ENCODE peak calls at places on chromosomes 2 and 18, in five cellular contexts. L is left ventricle myocardium inferior; M is heart left ventricle; D is body of pancreas; P is naive thymus-derived CD4-positive, alpha-beta T cell. G is an unnamed sample.

GRCh38 chr18:72360628-72361027 is 183.5 kb downstream of the CBLN2 start:
- DNase-seq in L (no peak), M (no peak), D (no peak), P (no peak), G (no peak)

GRCh38 chr2:108235577-108235976 is 4.2 kb upstream of the SULT1C3 start:
- DNase-seq in L (no peak), M (no peak), D (no peak), P (no peak), G (no peak)

GRCh38 chr2:38301969-38302702 is 74.9 kb downstream of the ATL2 start:
- DNase-seq in L (no peak), M (no peak), D (no peak), P (no peak), G (no peak)

GRCh38 chr2:240784629-240785423 is 35.2 kb downstream of the KIF1A start:
- DNase-seq in L (peak; percentile 9), M (no peak), D (no peak), P (no peak), G (no peak)

GRCh38 chr18:37578886-37579513 is 13.4 kb upstream of the CELF4 start:
- DNase-seq in L (no peak), M (no peak), D (no peak), P (peak; percentile 2), G (no peak)

GRCh38 chr18:12460874-12461273 is 53.1 kb downstream of the PRELID3A start:
- DNase-seq in L (no peak), M (no peak), D (no peak), P (no peak), G (no peak)

GRCh38 chr18:23302852-23303527 is 150.1 kb upstream of the RIOK3 start:
- DNase-seq in L (no peak), M (no peak), D (no peak), P (no peak), G (no peak)

GRCh38 chr2:97844311-97844859 is 131.0 kb downstream of the ZAP70 start:
- DNase-seq in L (no peak), M (no peak), D (no peak), P (no peak), G (no peak)

GRCh38 chr2:49360051-49360767 is 205.9 kb upstream of the FSHR start:
- DNase-seq in L (no peak), M (no peak), D (no peak), P (no peak), G (no peak)

GRCh38 chr2:134465706-134466105 is 211.8 kb downstream of the MGAT5 start:
- DNase-seq in L (no peak), M (no peak), D (no peak), P (no peak), G (no peak)

GRCh38 chr2:121648611-121649401 is 456 bp downstream of the CLASP1 start:
- DNase-seq in L (peak; percentile 39), M (peak; percentile 73), D (peak; percentile 49), P (peak; percentile 67), G (peak; percentile 47)

GRCh38 chr2:66575625-66576371 is 140.9 kb downstream of the MEIS1 start:
- DNase-seq in L (peak; percentile 19), M (peak; percentile 32), D (peak; percentile 57), P (no peak), G (no peak)

GRCh38 chr2:37904450-37904849 is 20.6 kb upstream of the RMDN2 start:
- DNase-seq in L (no peak), M (no peak), D (no peak), P (no peak), G (no peak)

GRCh38 chr2:96241901-96242611 is 23.7 kb downstream of the TMEM127 start:
- DNase-seq in L (peak; percentile 38), M (peak; percentile 52), D (no peak), P (peak; percentile 41), G (no peak)

GRCh38 chr2:235171511-235172130 is 219.8 kb downstream of the SH3BP4 start:
- DNase-seq in L (no peak), M (no peak), D (no peak), P (no peak), G (no peak)

GRCh38 chr18:10259075-10259474 is 195.4 kb upstream of the APCDD1 start:
- DNase-seq in L (no peak), M (no peak), D (no peak), P (no peak), G (no peak)

GRCh38 chr2:109318150-109318948 is 189.3 kb downstream of the SH3RF3 start:
- DNase-seq in L (peak; percentile 86), M (peak; percentile 59), D (peak; percentile 46), P (no peak), G (peak; percentile 71)

GRCh38 chr18:52570975-52571374 is 231.0 kb downstream of the DCC start:
- DNase-seq in L (no peak), M (no peak), D (no peak), P (no peak), G (no peak)

GRCh38 chr2:177882501-177882900 is 190.1 kb downstream of the PDE11A start:
- DNase-seq in L (no peak), M (no peak), D (no peak), P (no peak), G (peak; percentile 46)

GRCh38 chr2:54709341-54709809 is 14.1 kb upstream of the EML6 start:
- DNase-seq in L (peak; percentile 30), M (no peak), D (peak; percentile 72), P (peak; percentile 7), G (no peak)

GRCh38 chr18:76697441-76697901 is 124.9 kb upstream of the ZNF236 start:
- DNase-seq in L (no peak), M (peak; percentile 36), D (no peak), P (no peak), G (no peak)

GRCh38 chr2:60000681-60001080 is 552.8 kb downstream of the BCL11A start:
- DNase-seq in L (no peak), M (no peak), D (no peak), P (no peak), G (no peak)

GRCh38 chr2:239252433-239253200 is 148.2 kb downstream of the HDAC4 start:
- DNase-seq in L (peak; percentile 75), M (peak; percentile 80), D (no peak), P (no peak), G (peak; percentile 94)

GRCh38 chr2:232335859-232336215 is 42.7 kb upstream of the ALPP start:
- DNase-seq in L (no peak), M (peak; percentile 10), D (no peak), P (no peak), G (no peak)

GRCh38 chr2:112588611-112589045 is 4.2 kb downstream of the CHCHD5 start:
- DNase-seq in L (no peak), M (no peak), D (peak; percentile 93), P (no peak), G (peak; percentile 88)

GRCh38 chr2:217954469-217954868 is 48.3 kb downstream of the TNS1 start:
- DNase-seq in L (peak; percentile 61), M (peak; percentile 53), D (peak; percentile 39), P (no peak), G (no peak)

GRCh38 chr18:51614033-51614432 is 416.6 kb upstream of the MEX3C start:
- DNase-seq in L (no peak), M (no peak), D (no peak), P (no peak), G (no peak)

GRCh38 chr2:166373105-166373504 is 2.6 kb downstream of the SCN9A start:
- DNase-seq in L (no peak), M (no peak), D (no peak), P (no peak), G (no peak)

GRCh38 chr18:69945220-69946114 is 2.2 kb downstream of the CD226 start:
- DNase-seq in L (no peak), M (no peak), D (no peak), P (no peak), G (no peak)

GRCh38 chr2:180983468-180984388 is 3.3 kb downstream of the UBE2E3 start:
- DNase-seq in L (no peak), M (no peak), D (peak; percentile 20), P (peak; percentile 56), G (no peak)

GRCh38 chr2:33177627-33178026 is 230.9 kb downstream of the LTBP1 start:
- DNase-seq in L (no peak), M (no peak), D (no peak), P (no peak), G (no peak)

GRCh38 chr18:73352546-73352945 is 484.8 kb upstream of the NETO1 start:
- DNase-seq in L (no peak), M (no peak), D (no peak), P (no peak), G (no peak)

GRCh38 chr18:13647761-13648160 is 78.6 kb downstream of the FAM210A start:
- DNase-seq in L (no peak), M (no peak), D (no peak), P (no peak), G (no peak)

DNA sequence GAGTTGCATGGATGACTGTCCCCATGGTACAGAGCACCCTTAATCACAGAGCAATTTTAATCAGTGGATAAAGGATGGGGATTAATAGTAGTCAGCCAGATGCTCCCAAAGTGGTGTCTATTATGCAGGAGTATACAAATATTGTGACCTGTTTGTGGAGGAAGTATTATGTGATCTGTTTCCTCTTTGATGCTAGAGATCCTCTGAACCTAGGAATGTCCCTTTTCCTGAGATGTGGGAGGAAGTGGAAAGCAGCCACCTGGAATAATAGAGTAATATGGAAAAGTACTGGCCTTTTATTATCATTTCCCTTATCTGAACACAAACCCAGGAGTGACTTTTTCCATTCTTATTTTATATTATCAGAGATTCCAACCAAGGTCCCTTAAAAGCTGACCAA is 94.2 kb upstream of the EFEMP1 start:
- DNase-seq in L (no peak), M (no peak), D (no peak), P (no peak), G (no peak)
- H3K4me1 ChIP-seq in L (no peaks in the 10 kb centered on the region), M (no peaks in the 10 kb centered on the region), D (peaks cover 28% of the 10 kb centered on the region), P (no peaks in the 10 kb centered on the region), G (no peaks in the 10 kb centered on the region)

DNA sequence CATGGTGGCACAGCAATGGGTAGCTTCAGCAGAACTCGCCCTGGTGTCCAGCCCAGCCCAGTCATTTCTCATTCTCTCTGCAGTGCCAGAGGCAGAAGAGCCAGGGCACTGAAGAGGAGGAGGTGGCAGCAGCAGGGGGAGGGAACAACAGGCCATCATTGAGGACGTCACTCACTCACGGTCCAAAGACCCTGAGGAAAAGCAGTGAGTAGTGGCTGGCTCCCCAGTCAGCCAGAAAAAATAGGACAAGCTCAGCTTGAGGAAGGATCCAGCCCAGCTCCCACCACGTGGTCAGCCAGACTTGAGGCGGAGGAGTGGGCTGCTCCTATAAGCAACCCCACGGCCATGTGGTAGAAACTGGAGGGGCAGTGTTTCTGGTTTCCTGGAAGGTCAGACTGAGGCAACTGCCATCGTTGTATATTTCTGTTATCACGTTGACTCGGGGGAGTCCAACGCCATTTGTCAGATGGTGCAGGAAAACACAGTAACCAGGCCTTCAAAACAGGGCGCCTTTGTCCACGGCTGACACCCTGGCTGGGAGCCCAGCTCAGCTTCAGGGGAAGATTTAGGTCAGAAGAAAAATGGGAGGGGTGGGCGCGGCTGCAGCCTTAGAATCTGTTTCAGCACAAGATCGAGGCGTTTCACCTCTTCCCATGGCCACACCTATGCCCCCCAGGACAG is 19.0 kb upstream of the TMEM247 start:
- DNase-seq in L (peak; percentile 77), M (peak; percentile 68), D (peak; percentile 31), P (no peak), G (no peak)
- H3K4me3 ChIP-seq in L (no peak overlapping the region), M (no peak overlapping the region), D (no peak overlapping the region), P (no peak overlapping the region), G (no peak overlapping the region)

GRCh38 chr2:215207041-215207440 is 68.6 kb upstream of the ABCA12 start:
- DNase-seq in L (no peak), M (no peak), D (no peak), P (no peak), G (no peak)
- H3K9me3 ChIP-seq in L (peaks cover 38% of the 10 kb centered on the region), M (no peaks in the 10 kb centered on the region), D (no peaks in the 10 kb centered on the region), P (no peaks in the 10 kb centered on the region), G (no peaks in the 10 kb centered on the region)

DNA sequence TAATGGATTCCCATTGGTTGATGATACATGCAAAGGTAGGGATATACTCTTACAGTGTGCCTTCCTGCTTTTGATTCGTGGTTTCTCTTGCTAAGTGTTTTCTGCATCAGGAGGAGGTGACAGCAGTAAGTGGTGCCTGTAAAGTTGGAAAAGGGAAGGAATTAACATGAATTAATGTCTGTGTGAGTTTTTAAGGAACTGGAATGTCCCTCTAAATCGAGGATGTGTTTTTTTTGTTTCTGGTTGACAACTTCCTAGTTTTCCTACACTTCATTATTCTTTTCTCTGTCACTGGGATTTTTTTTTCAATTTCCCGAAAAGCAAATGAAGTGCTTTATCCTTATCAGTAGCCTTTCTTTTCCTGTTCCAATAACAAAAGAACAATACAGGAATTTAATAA is 54.4 kb downstream of the CRIM1 start:
- DNase-seq in L (no peak), M (no peak), D (no peak), P (no peak), G (no peak)
- H3K4me1 ChIP-seq in L (peaks cover 95% of the 10 kb centered on the region), M (peaks cover 79% of the 10 kb centered on the region), D (peaks cover 22% of the 10 kb centered on the region), P (no peaks in the 10 kb centered on the region), G (peaks cover 81% of the 10 kb centered on the region)